ENCODE peak calls at places on chromosomes 4 and X, in nine cellular contexts. Y is endothelial cell of umbilical vein, E is heart left ventricle, H is HCT116, D is body of pancreas, J is esophagus squamous epithelium, V is transverse colon, T is ovary, M is tibial nerve. F is an unnamed sample. For H3K36me3, the result is how much of the 10 kb centered on the place peaks cover.

GRCh38 chr4:144787365-144788263 is 141.7 kb downstream of the HHIP start:
- DNase-seq in H (peak), E (no peak), M (no peak), D (no peak), V (no peak), Y (peak), J (no peak), T (no peak), F (no peak)

GRCh38 chr4:38663801-38664703 is at the start of gene KLF3:
- DNase-seq in E (peak), D (peak), J (peak), T (peak), M (peak), V (peak), Y (peak), H (peak), F (peak)

GRCh38 chr4:176189891-176190795 is 5.2 kb downstream of the SPATA4 start:
- DNase-seq in Y (no peak), V (no peak), D (no peak), T (no peak), E (no peak), M (no peak), J (no peak), H (no peak), F (no peak)

GRCh38 chr4:158553364-158553763 is 31.7 kb downstream of the RXFP1 start:
- DNase-seq in H (no peak), Y (no peak), M (no peak), J (no peak), V (no peak), E (no peak), D (no peak), T (no peak), F (no peak)

GRCh38 chrX:1207496-1208025 is 4.9 kb downstream of the CRLF2 start:
- DNase-seq in E (no peak), M (no peak), V (no peak), H (no peak), J (no peak), Y (no peak), D (no peak), T (no peak), F (no peak)

GRCh38 chrX:132266583-132267355 is 47.5 kb upstream of the RAP2C start:
- DNase-seq in J (no peak), H (no peak), E (no peak), Y (no peak), D (no peak), T (no peak), M (no peak), V (no peak), F (no peak)

GRCh38 chr4:81085979-81086378 is 55.5 kb downstream of the BMP3 start:
- DNase-seq in E (no peak), D (no peak), T (no peak), V (no peak), H (no peak), M (no peak), J (no peak), Y (no peak), F (no peak)

GRCh38 chr4:42309571-42310260 is 87.6 kb upstream of the SHISA3 start:
- DNase-seq in D (no peak), T (no peak), J (no peak), E (no peak), H (no peak), V (no peak), Y (no peak), M (no peak), F (no peak)

GRCh38 chr4:46844325-46844917 is 64.6 kb downstream of the COX7B2 start:
- DNase-seq in M (no peak), T (no peak), J (no peak), D (peak), E (peak), Y (peak), V (peak), H (peak), F (no peak)

GRCh38 chr4:177696438-177696966 is 254.3 kb upstream of the AGA start:
- DNase-seq in D (no peak), V (no peak), M (no peak), T (no peak), E (no peak), Y (no peak), J (no peak), H (no peak), F (no peak)

GRCh38 chr4:87717276-87718031 is 67.4 kb downstream of the DMP1 start:
- DNase-seq in V (no peak), J (no peak), E (peak), M (no peak), T (no peak), H (no peak), D (no peak), Y (no peak), F (no peak)

GRCh38 chr4:15348236-15348635 is 79.6 kb upstream of the C1QTNF7 start:
- DNase-seq in D (no peak), V (no peak), H (no peak), J (no peak), Y (no peak), T (no peak), M (no peak), E (no peak), F (no peak)

GRCh38 chr4:138162259-138162658 is 79.9 kb downstream of the SLC7A11 start:
- DNase-seq in Y (no peak), V (no peak), H (no peak), T (no peak), D (no peak), M (no peak), J (no peak), E (no peak), F (no peak)

GRCh38 chr4:17665346-17665745 is 50.9 kb downstream of the MED28 start:
- DNase-seq in E (no peak), H (no peak), T (no peak), M (no peak), V (no peak), J (no peak), Y (no peak), D (no peak), F (no peak)

GRCh38 chr4:137632842-137633241 is 100.5 kb upstream of the PCDH18 start:
- DNase-seq in Y (no peak), V (no peak), D (no peak), M (no peak), T (no peak), H (no peak), J (no peak), E (no peak), F (no peak)

GRCh38 chr4:184163813-184164212 is 53.9 kb downstream of the ENPP6 start:
- DNase-seq in E (peak), H (no peak), D (peak), Y (peak), M (no peak), T (no peak), V (peak), J (no peak), F (no peak)

GRCh38 chrX:140724337-140725105 is 15.0 kb downstream of the LINC00632 start:
- DNase-seq in V (no peak), D (no peak), T (no peak), H (no peak), E (no peak), Y (no peak), J (no peak), M (no peak), F (no peak)

GRCh38 chr4:2800691-2801596 is 8.1 kb downstream of the SH3BP2 start:
- DNase-seq in M (peak), V (peak), D (peak), J (no peak), T (peak), H (no peak), E (peak), Y (peak), F (peak)

GRCh38 chr4:123661080-123661737 is 264.6 kb downstream of the SPRY1 start:
- DNase-seq in J (no peak), M (no peak), Y (peak), T (no peak), E (no peak), H (peak), D (no peak), V (no peak), F (no peak)

GRCh38 chr4:145230726-145231125 is 50.3 kb upstream of the OTUD4 start:
- DNase-seq in H (no peak), Y (no peak), D (no peak), E (no peak), T (no peak), J (no peak), V (no peak), M (no peak), F (no peak)

GRCh38 chr4:26838055-26838842 is 22.4 kb upstream of the STIM2 start:
- DNase-seq in D (no peak), M (no peak), Y (peak), H (no peak), V (no peak), T (no peak), E (no peak), J (no peak), F (no peak)

GRCh38 chrX:120308959-120309872 is 2.0 kb downstream of the TMEM255A start:
- DNase-seq in M (no peak), E (peak), V (peak), D (peak), Y (peak), J (peak), H (peak), T (peak), F (peak)

GRCh38 chr4:175946472-175947116 is 119.0 kb upstream of the WDR17 start:
- DNase-seq in D (no peak), T (no peak), E (no peak), Y (peak), J (no peak), M (no peak), V (no peak), H (no peak), F (no peak)

GRCh38 chr4:174152717-174153466 is 130.6 kb downstream of the FBXO8 start:
- DNase-seq in H (no peak), J (no peak), E (no peak), M (no peak), D (no peak), Y (no peak), T (no peak), V (no peak), F (no peak)

GRCh38 chr4:78057135-78057599 is at the start of gene FRAS1:
- DNase-seq in V (peak), J (no peak), T (no peak), H (no peak), D (peak), M (no peak), Y (peak), E (peak), F (no peak)

GRCh38 chr4:121113680-121114079 is 41.3 kb upstream of the NDNF start:
- DNase-seq in H (no peak), M (no peak), V (no peak), E (no peak), D (no peak), J (no peak), Y (no peak), T (no peak), F (no peak)

GRCh38 chr4:170853422-170854021 is 763.8 kb upstream of the AADAT start:
- DNase-seq in Y (no peak), J (no peak), V (peak), D (peak), E (peak), M (peak), T (no peak), H (peak), F (no peak)

GRCh38 chr4:95155759-95156451 is 392.9 kb downstream of the UNC5C start:
- DNase-seq in Y (peak), J (no peak), D (no peak), H (peak), T (no peak), V (no peak), E (no peak), M (no peak), F (no peak)

GRCh38 chr4:49032440-49033161 is 46.5 kb downstream of the CWH43 start:
- DNase-seq in D (no peak), M (no peak), H (peak), Y (peak), V (no peak), J (no peak), T (no peak), E (no peak), F (no peak)

GRCh38 chrX:49282647-49283011 is 13.0 kb downstream of the PPP1R3F start:
- DNase-seq in M (no peak), D (no peak), E (no peak), H (peak), V (no peak), T (peak), J (no peak), Y (no peak), F (no peak)

GRCh38 chr4:99149620-99150019 is 5.5 kb upstream of the ADH4 start:
- DNase-seq in V (no peak), E (no peak), Y (no peak), T (no peak), J (no peak), D (no peak), H (no peak), M (no peak), F (no peak)

GRCh38 chr4:38529189-38530115 is 134.5 kb upstream of the KLF3 start:
- DNase-seq in Y (peak), V (peak), H (no peak), D (peak), J (peak), E (peak), T (no peak), M (no peak), F (no peak)

GRCh38 chr4:183471960-183472708 is 27.7 kb downstream of the CDKN2AIP start:
- DNase-seq in H (peak), M (peak), J (peak), T (peak), Y (peak), V (peak), D (peak), E (peak), F (peak)

GRCh38 chr4:113810906-113811305 is 49.4 kb upstream of the CAMK2D start:
- DNase-seq in E (no peak), H (no peak), D (no peak), M (no peak), J (no peak), Y (no peak), T (no peak), V (no peak), F (no peak)

DNA sequence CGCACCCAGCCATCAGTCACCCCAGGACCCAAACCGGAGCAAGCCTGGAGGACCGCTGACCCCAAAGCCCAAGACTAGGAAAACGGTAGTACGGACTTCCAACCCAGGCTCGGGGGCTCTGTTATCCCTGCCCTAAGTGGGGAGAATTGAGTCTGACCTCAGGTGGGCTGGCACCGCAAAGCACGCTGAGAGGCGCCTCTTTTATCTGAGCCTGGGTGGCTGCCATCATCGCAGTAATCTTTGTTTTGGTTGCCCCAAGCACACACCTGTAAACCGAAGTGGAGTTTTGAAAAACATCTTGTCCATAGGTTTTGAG is 894 bp upstream of the SH3RF1 start:
- DNase-seq in V (peak), M (no peak), H (no peak), Y (no peak), T (no peak), J (no peak), E (no peak), D (no peak), F (no peak)
- TF ChIP-seq POLR2A in V (no peak), M (no peak), H (no peak), Y (no peak), T (no peak), J (no peak), E (no peak), D (no peak), F (no peak)

DNA sequence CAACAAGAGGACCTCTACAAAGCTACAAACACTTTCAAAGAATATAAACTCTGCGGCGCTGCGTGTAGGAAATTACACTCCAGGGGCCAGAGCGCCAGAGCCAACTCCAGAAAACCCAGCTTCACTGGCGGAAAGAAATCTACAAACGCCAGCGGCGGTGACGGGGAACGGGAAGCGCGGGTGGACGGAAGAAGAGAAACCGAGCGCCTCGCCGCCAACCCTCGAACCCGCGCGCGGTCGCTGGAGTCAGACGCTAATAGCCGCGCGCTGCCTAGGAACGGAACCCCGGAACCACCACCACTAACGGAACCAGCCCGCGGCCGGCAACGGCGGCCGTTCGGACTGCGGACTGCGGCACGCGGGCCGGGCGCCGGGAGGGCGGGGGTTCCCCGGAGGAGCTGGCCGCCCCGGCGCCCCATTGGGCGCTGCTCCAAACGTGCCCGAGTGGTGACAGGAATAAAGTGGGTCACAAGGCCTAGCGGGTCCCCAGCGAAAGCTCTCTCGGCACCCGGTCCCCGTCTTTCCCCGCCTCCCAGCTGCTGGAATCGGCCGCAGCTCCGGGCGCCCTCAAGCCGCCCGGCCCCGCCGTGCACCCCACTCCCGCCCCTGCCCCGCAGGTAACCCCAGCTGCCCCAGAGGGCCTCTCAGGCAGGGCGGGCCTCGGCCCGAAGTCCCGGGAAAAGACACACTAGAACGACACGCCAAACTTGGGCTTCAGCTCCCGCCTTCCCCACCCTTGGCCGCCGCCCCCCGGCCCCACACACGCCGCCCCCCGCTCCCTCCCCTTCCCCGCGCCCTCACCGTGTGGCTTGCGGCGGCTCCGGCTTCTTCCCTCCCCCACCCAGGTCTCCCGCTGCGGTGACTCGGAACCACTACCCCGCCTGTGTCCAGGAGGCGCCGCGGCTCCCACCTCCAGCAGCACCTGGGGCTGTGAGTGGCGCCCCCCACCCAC is 752 bp downstream of the CLOCK start:
- DNase-seq in V (peak), D (peak), M (peak), H (peak), Y (peak), J (peak), E (peak), T (peak), F (peak)
- H3K27ac ChIP-seq in V (peak), D (peak), M (peak), H (peak), Y (peak), J (peak), E (peak), T (peak), F (peak)

GRCh38 chr4:32631824-32632223 is 1911.7 kb downstream of the PCDH7 start:
- DNase-seq in E (no peak), Y (no peak), H (no peak), J (no peak), D (no peak), T (no peak), V (no peak), M (no peak), F (no peak)
- H3K36me3 ChIP-seq in E (under half), Y (under half), H (under half), J (under half), D (under half), T (under half), V (under half), M (under half), F (under half)

GRCh38 chrX:71070531-71070930 is 2.4 kb upstream of the SNX12 start:
- DNase-seq in E (no peak), D (no peak), J (no peak), M (no peak), Y (no peak), V (no peak), T (no peak), H (no peak), F (no peak)

GRCh38 chrX:71067727-71068051 is 445 bp downstream of the SNX12 start:
- DNase-seq in E (no peak), M (no peak), Y (no peak), H (no peak), T (no peak), V (no peak), D (no peak), J (no peak), F (no peak)

GRCh38 chrX:71067079-71067478 is 1.1 kb downstream of the SNX12 start:
- DNase-seq in T (no peak), E (no peak), J (no peak), H (no peak), Y (no peak), V (no peak), M (no peak), D (no peak), F (no peak)

DNA sequence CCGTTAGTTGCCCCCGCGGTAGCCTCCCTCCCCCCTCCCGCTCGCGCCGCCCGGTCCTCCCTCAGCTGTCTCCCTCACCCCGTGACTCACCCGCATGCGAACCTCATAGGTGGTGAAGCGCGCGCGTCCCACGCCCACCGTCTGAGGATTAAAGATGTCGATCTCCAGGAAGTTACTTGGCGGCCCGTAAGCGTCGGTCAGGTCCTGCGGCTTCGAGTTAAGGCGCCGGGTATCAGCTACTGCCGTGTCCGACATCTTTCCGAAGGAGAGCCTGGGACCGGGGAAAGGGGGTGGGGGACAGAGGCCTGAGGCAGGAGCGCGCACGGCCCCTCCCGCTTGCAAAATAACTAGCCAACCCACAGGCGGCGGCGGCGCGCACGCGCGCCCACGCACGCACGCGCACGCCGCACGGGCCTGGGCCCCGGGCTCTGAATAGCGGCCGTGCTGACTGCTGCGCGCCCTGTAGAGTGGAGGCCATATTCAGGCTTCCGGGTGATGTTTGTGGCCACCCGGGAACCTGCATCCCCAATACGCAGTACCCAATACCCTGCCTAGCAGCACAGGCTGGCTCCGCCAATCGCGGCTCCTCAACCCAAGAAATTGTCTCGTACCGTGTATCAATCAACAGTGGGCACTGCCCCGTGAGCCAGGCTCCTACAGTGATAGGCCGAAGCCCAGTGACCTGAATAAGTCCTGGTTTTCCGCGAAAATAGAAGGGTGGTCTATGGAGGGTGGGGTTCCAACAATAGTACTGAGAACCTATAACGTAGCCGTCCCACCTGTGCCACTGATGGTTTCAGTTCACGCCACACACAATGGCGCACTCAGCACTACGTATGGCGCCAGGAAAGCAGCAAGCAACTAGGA is at the start of gene SNX12:
- DNase-seq in D (peak), E (peak), M (peak), H (peak), Y (peak), J (peak), V (peak), T (peak), F (peak)
- TF ChIP-seq POLR2A in D (peak), E (no peak), M (peak), H (peak), Y (peak), J (no peak), V (peak), T (peak), F (no peak)

DNA sequence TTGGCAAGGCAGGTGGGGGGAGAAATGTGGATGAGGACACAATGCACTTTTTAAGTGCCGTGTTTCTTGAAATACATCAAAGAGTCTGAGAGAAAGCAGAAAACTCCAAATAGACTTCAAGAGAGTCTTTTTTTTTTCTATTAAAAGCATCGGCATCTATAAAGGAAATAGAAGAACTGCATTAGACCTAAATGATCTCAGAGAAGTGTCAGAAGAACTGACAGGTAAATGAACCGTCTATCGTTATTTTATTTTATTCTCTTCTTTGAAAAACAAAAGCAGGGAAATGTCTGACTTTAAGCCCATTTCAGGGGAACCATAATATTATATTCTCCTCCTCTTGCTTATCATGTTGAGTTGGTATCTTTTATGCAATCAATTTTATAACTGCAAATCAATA is 2430.0 kb downstream of the PCDH7 start:
- DNase-seq in M (no peak), D (no peak), T (no peak), E (no peak), Y (no peak), V (no peak), J (no peak), H (no peak), F (no peak)
- H3K27ac ChIP-seq in M (no peak), D (no peak), T (no peak), E (no peak), Y (no peak), V (no peak), J (no peak), H (no peak), F (no peak)

F was measured in breast epithelium.